ENCODE peak calls at places on chromosomes 7 and 10, in nine cellular contexts. One of them, this sample, is unnamed.

GRCh38 chr10:42482411-42482810 is 156.0 kb downstream of the ZNF33B start:
- DNase-seq in A549: no peak
- DNase-seq in MM.1S: no peak
- DNase-seq in BE2C: no peak
- DNase-seq in stomach: no peak
- DNase-seq in spleen: no peak
- DNase-seq in heart left ventricle: no peak
- DNase-seq in Peyer's patch: no peak
- DNase-seq in heart right ventricle: no peak
- DNase-seq in this sample: no peak

GRCh38 chr10:49183596-49184542 is 4.3 kb downstream of the TMEM273 start:
- DNase-seq in stomach: peak; percentile 18
- DNase-seq in MM.1S: no peak
- DNase-seq in heart right ventricle: no peak
- DNase-seq in Peyer's patch: no peak
- DNase-seq in A549: no peak
- DNase-seq in BE2C: no peak
- DNase-seq in spleen: peak; percentile 56
- DNase-seq in heart left ventricle: no peak
- DNase-seq in this sample: no peak

GRCh38 chr10:19728376-19728775 is 87.9 kb upstream of the PLXDC2 start:
- DNase-seq in BE2C: no peak
- DNase-seq in MM.1S: no peak
- DNase-seq in heart left ventricle: no peak
- DNase-seq in A549: no peak
- DNase-seq in stomach: no peak
- DNase-seq in Peyer's patch: no peak
- DNase-seq in spleen: no peak
- DNase-seq in heart right ventricle: no peak
- DNase-seq in this sample: peak; percentile 58

GRCh38 chr7:148527717-148528168 is 62.8 kb upstream of the C7orf33 start:
- DNase-seq in spleen: peak; percentile 87
- DNase-seq in BE2C: peak; percentile 91
- DNase-seq in Peyer's patch: peak; percentile 94
- DNase-seq in stomach: peak; percentile 81
- DNase-seq in A549: peak; percentile 92
- DNase-seq in heart left ventricle: peak; percentile 63
- DNase-seq in MM.1S: peak; percentile 97
- DNase-seq in heart right ventricle: peak; percentile 76
- DNase-seq in this sample: peak; percentile 90

GRCh38 chr7:552711-553636 is 33.3 kb upstream of the PDGFA start:
- DNase-seq in Peyer's patch: no peak
- DNase-seq in heart right ventricle: no peak
- DNase-seq in A549: no peak
- DNase-seq in heart left ventricle: no peak
- DNase-seq in stomach: no peak
- DNase-seq in spleen: no peak
- DNase-seq in BE2C: no peak
- DNase-seq in MM.1S: no peak
- DNase-seq in this sample: no peak

GRCh38 chr10:78139336-78139735 is 105.7 kb downstream of the RPS24 start:
- DNase-seq in stomach: no peak
- DNase-seq in MM.1S: no peak
- DNase-seq in A549: no peak
- DNase-seq in heart left ventricle: no peak
- DNase-seq in BE2C: no peak
- DNase-seq in heart right ventricle: no peak
- DNase-seq in Peyer's patch: no peak
- DNase-seq in spleen: no peak
- DNase-seq in this sample: peak; percentile 50

GRCh38 chr10:131831561-131831960 is 69.2 kb upstream of the PPP2R2D start:
- DNase-seq in MM.1S: no peak
- DNase-seq in stomach: no peak
- DNase-seq in heart right ventricle: no peak
- DNase-seq in A549: no peak
- DNase-seq in spleen: peak; percentile 64
- DNase-seq in BE2C: peak; percentile 1
- DNase-seq in Peyer's patch: no peak
- DNase-seq in heart left ventricle: no peak
- DNase-seq in this sample: no peak

GRCh38 chr10:131129544-131129943 is 182.0 kb downstream of the TCERG1L start:
- DNase-seq in heart left ventricle: no peak
- DNase-seq in heart right ventricle: no peak
- DNase-seq in Peyer's patch: no peak
- DNase-seq in spleen: no peak
- DNase-seq in A549: no peak
- DNase-seq in stomach: no peak
- DNase-seq in MM.1S: no peak
- DNase-seq in BE2C: no peak
- DNase-seq in this sample: no peak

GRCh38 chr7:80997841-80998240 is 79.0 kb upstream of the SEMA3C start:
- DNase-seq in Peyer's patch: no peak
- DNase-seq in MM.1S: no peak
- DNase-seq in stomach: no peak
- DNase-seq in spleen: no peak
- DNase-seq in heart right ventricle: no peak
- DNase-seq in BE2C: peak; percentile 34
- DNase-seq in heart left ventricle: no peak
- DNase-seq in A549: no peak
- DNase-seq in this sample: no peak

GRCh38 chr10:32927750-32928149 is 30.3 kb downstream of the ITGB1 start:
- DNase-seq in stomach: no peak
- DNase-seq in A549: no peak
- DNase-seq in heart right ventricle: no peak
- DNase-seq in BE2C: no peak
- DNase-seq in heart left ventricle: no peak
- DNase-seq in spleen: no peak
- DNase-seq in Peyer's patch: no peak
- DNase-seq in MM.1S: no peak
- DNase-seq in this sample: no peak

GRCh38 chr7:94274828-94275227 is 119.9 kb upstream of the COL1A2 start:
- DNase-seq in Peyer's patch: no peak
- DNase-seq in BE2C: no peak
- DNase-seq in stomach: no peak
- DNase-seq in spleen: no peak
- DNase-seq in heart left ventricle: no peak
- DNase-seq in MM.1S: no peak
- DNase-seq in A549: no peak
- DNase-seq in heart right ventricle: no peak
- DNase-seq in this sample: no peak

GRCh38 chr10:75465110-75465509 is 33.7 kb downstream of the LRMDA start:
- DNase-seq in heart right ventricle: no peak
- DNase-seq in spleen: no peak
- DNase-seq in stomach: no peak
- DNase-seq in BE2C: no peak
- DNase-seq in A549: no peak
- DNase-seq in heart left ventricle: no peak
- DNase-seq in MM.1S: no peak
- DNase-seq in Peyer's patch: no peak
- DNase-seq in this sample: no peak

GRCh38 chr10:95815701-95816100 is 59.7 kb downstream of the ENTPD1 start:
- DNase-seq in MM.1S: no peak
- DNase-seq in spleen: no peak
- DNase-seq in Peyer's patch: no peak
- DNase-seq in stomach: no peak
- DNase-seq in A549: no peak
- DNase-seq in BE2C: no peak
- DNase-seq in heart right ventricle: no peak
- DNase-seq in heart left ventricle: no peak
- DNase-seq in this sample: no peak

GRCh38 chr7:128381161-128381821 is 19.8 kb upstream of the PRRT4 start:
- DNase-seq in BE2C: no peak
- DNase-seq in heart left ventricle: no peak
- DNase-seq in A549: no peak
- DNase-seq in Peyer's patch: no peak
- DNase-seq in heart right ventricle: no peak
- DNase-seq in stomach: no peak
- DNase-seq in MM.1S: peak; percentile 30
- DNase-seq in spleen: no peak
- DNase-seq in this sample: peak; percentile 55

GRCh38 chr7:30988346-30989005 is 24.7 kb downstream of the GHRHR start:
- DNase-seq in BE2C: no peak
- DNase-seq in heart right ventricle: no peak
- DNase-seq in heart left ventricle: no peak
- DNase-seq in stomach: peak; percentile 30
- DNase-seq in Peyer's patch: peak; percentile 63
- DNase-seq in MM.1S: no peak
- DNase-seq in spleen: no peak
- DNase-seq in A549: peak; percentile 31
- DNase-seq in this sample: peak; percentile 76

GRCh38 chr7:128005117-128005516 is 26.1 kb downstream of the LRRC4 start:
- DNase-seq in heart right ventricle: no peak
- DNase-seq in MM.1S: no peak
- DNase-seq in Peyer's patch: peak; percentile 55
- DNase-seq in stomach: no peak
- DNase-seq in BE2C: no peak
- DNase-seq in A549: no peak
- DNase-seq in heart left ventricle: no peak
- DNase-seq in spleen: no peak
- DNase-seq in this sample: no peak

GRCh38 chr10:111106081-111106480 is 29.3 kb downstream of the ADRA2A start:
- DNase-seq in BE2C: no peak
- DNase-seq in A549: no peak
- DNase-seq in spleen: no peak
- DNase-seq in heart left ventricle: no peak
- DNase-seq in heart right ventricle: no peak
- DNase-seq in Peyer's patch: no peak
- DNase-seq in stomach: no peak
- DNase-seq in MM.1S: no peak
- DNase-seq in this sample: no peak

GRCh38 chr10:95530021-95530420 is 31.1 kb downstream of the SORBS1 start:
- DNase-seq in heart right ventricle: no peak
- DNase-seq in spleen: no peak
- DNase-seq in heart left ventricle: no peak
- DNase-seq in A549: no peak
- DNase-seq in MM.1S: no peak
- DNase-seq in stomach: no peak
- DNase-seq in Peyer's patch: no peak
- DNase-seq in BE2C: no peak
- DNase-seq in this sample: no peak

GRCh38 chr7:126574276-126574675 is 678.5 kb downstream of the GRM8 start:
- DNase-seq in MM.1S: no peak
- DNase-seq in heart left ventricle: no peak
- DNase-seq in A549: peak; percentile 15
- DNase-seq in stomach: no peak
- DNase-seq in heart right ventricle: no peak
- DNase-seq in spleen: no peak
- DNase-seq in Peyer's patch: no peak
- DNase-seq in BE2C: no peak
- DNase-seq in this sample: no peak

GRCh38 chr10:93680414-93681047 is 21.9 kb downstream of the FRA10AC1 start:
- DNase-seq in Peyer's patch: no peak
- DNase-seq in stomach: no peak
- DNase-seq in A549: peak; percentile 69
- DNase-seq in spleen: no peak
- DNase-seq in heart right ventricle: no peak
- DNase-seq in BE2C: no peak
- DNase-seq in MM.1S: no peak
- DNase-seq in heart left ventricle: no peak
- DNase-seq in this sample: no peak
- TF ChIP-seq CTCF in Peyer's patch: no peak
- TF ChIP-seq CTCF in stomach: peak; percentile 32
- TF ChIP-seq CTCF in A549: peak; percentile 89
- TF ChIP-seq CTCF in spleen: peak; percentile 32
- TF ChIP-seq CTCF in heart right ventricle: peak; percentile 53
- TF ChIP-seq CTCF in BE2C: peak; percentile 41
- TF ChIP-seq CTCF in MM.1S: peak; percentile 39
- TF ChIP-seq CTCF in heart left ventricle: peak; percentile 48
- TF ChIP-seq CTCF in this sample: peak; percentile 22

DNA sequence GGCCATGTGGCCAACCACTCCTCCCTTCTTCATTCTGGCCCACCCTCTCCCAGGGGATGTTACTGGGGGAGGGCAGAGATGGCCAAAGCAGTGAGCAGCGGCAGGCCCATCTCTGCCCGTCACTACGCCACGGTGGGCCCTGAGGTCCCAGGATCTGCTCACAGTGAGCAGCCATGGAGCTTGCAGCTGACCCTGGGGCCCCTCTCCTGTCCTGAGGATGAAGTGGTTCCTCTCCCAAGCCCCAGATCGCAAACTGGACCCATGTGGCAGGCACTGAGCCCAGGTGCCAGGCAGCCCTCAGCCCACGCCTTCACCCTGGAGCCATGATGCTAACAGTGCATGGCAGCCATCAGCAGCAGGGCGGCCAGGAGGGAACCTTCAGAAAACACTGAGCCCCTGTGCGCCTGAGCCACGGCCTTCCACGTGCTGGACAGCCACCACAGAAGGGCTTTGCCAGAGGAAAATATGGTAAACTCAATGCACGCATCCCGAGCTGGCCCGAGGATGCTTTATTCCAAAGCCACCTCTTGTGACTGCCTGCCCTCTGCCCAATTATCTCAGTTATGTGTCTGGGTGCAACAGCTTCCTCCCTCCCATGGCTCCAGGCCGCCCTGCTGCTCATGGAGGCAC is 485.7 kb downstream of the PTPRN2 start:
- DNase-seq in spleen: peak; percentile 59
- DNase-seq in Peyer's patch: no peak
- DNase-seq in A549: no peak
- DNase-seq in BE2C: no peak
- DNase-seq in MM.1S: no peak
- DNase-seq in heart right ventricle: no peak
- DNase-seq in stomach: peak; percentile 22
- DNase-seq in heart left ventricle: no peak
- DNase-seq in this sample: no peak
- H3K9me3 ChIP-seq in spleen: no peaks in the 10 kb centered on the region
- H3K9me3 ChIP-seq in Peyer's patch: no peaks in the 10 kb centered on the region
- H3K9me3 ChIP-seq in A549: no peaks in the 10 kb centered on the region
- H3K9me3 ChIP-seq in BE2C: no peaks in the 10 kb centered on the region
- H3K9me3 ChIP-seq in MM.1S: no peaks in the 10 kb centered on the region
- H3K9me3 ChIP-seq in heart right ventricle: no peaks in the 10 kb centered on the region
- H3K9me3 ChIP-seq in stomach: peaks cover 4% of the 10 kb centered on the region
- H3K9me3 ChIP-seq in heart left ventricle: no peaks in the 10 kb centered on the region
- H3K9me3 ChIP-seq in this sample: no peaks in the 10 kb centered on the region

DNA sequence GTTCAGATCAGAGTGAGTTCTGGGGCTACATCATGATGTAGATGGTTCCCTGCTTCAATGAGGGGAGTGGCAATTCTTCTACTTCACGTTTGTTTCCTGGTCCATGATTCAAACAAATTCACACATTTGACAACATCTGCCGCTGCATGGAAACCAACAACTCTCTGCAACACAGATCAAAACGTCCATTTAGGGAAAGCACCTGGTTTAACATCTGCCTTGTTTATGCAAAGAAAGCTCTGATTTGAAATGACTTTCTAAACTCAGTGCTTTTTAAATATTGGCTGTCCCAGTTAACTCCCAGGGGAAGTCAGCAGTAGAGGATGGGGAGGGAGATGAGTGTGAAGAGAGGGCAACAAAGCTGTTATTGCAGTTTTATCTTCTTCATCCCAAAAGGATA is 93.8 kb downstream of the GAD2 start:
- DNase-seq in Peyer's patch: no peak
- DNase-seq in BE2C: no peak
- DNase-seq in MM.1S: no peak
- DNase-seq in spleen: no peak
- DNase-seq in A549: no peak
- DNase-seq in stomach: no peak
- DNase-seq in heart left ventricle: no peak
- DNase-seq in heart right ventricle: no peak
- DNase-seq in this sample: no peak
- H3K4me3 ChIP-seq in Peyer's patch: no peak overlapping the region
- H3K4me3 ChIP-seq in BE2C: no peak overlapping the region
- H3K4me3 ChIP-seq in MM.1S: no peak overlapping the region
- H3K4me3 ChIP-seq in spleen: no peak overlapping the region
- H3K4me3 ChIP-seq in A549: no peak overlapping the region
- H3K4me3 ChIP-seq in stomach: no peak overlapping the region
- H3K4me3 ChIP-seq in heart left ventricle: no peak overlapping the region
- H3K4me3 ChIP-seq in heart right ventricle: no peak overlapping the region
- H3K4me3 ChIP-seq in this sample: no peak overlapping the region

GRCh38 chr10:103901299-103901698 is 16.7 kb downstream of the STN1 start:
- DNase-seq in MM.1S: no peak
- DNase-seq in heart left ventricle: no peak
- DNase-seq in heart right ventricle: no peak
- DNase-seq in stomach: no peak
- DNase-seq in spleen: no peak
- DNase-seq in Peyer's patch: no peak
- DNase-seq in BE2C: no peak
- DNase-seq in A549: no peak
- DNase-seq in this sample: no peak
- TF ChIP-seq CTCF in MM.1S: no peak
- TF ChIP-seq CTCF in heart left ventricle: no peak
- TF ChIP-seq CTCF in heart right ventricle: no peak
- TF ChIP-seq CTCF in stomach: no peak
- TF ChIP-seq CTCF in spleen: no peak
- TF ChIP-seq CTCF in Peyer's patch: no peak
- TF ChIP-seq CTCF in BE2C: no peak
- TF ChIP-seq CTCF in A549: no peak
- TF ChIP-seq CTCF in this sample: no peak